ENCODE peak calls at places on chromosomes 16 and 17, in four cellular contexts. X is IMR-90, C is GM23248, K is esophagus muscularis mucosa. E is an unnamed sample.

GRCh38 chr17:81509048-81509686 is 3.4 kb downstream of the ACTG1 start:
- DNase-seq in X (no peak), C (peak; percentile 40), K (no peak), E (no peak)

GRCh38 chr16:78538919-78539318 is 439.5 kb downstream of the WWOX start:
- DNase-seq in X (no peak), C (no peak), K (no peak), E (no peak)

GRCh38 chr17:80023261-80024205 is 12.1 kb downstream of the TBC1D16 start:
- DNase-seq in X (no peak), C (peak; percentile 33), K (no peak), E (no peak)

GRCh38 chr16:50631985-50632576 is 49.0 kb downstream of the SNX20 start:
- DNase-seq in X (no peak), C (no peak), K (no peak), E (no peak)

GRCh38 chr16:30741461-30741914 is 6.7 kb upstream of the PHKG2 start:
- DNase-seq in X (peak; percentile 92), C (peak; percentile 91), K (no peak), E (peak; percentile 81)

GRCh38 chr17:50697076-50697475 is 10.6 kb downstream of the ANKRD40 start:
- DNase-seq in X (no peak), C (no peak), K (no peak), E (no peak)

GRCh38 chr17:2347805-2348685 is 10.7 kb downstream of the SGSM2 start:
- DNase-seq in X (peak; percentile 91), C (peak; percentile 88), K (no peak), E (peak; percentile 65)

GRCh38 chr17:41549596-41550039 is 21.5 kb upstream of the KRT19 start:
- DNase-seq in X (peak; percentile 56), C (no peak), K (no peak), E (no peak)

GRCh38 chr17:69723741-69724140 is 309.2 kb downstream of the MAP2K6 start:
- DNase-seq in X (no peak), C (no peak), K (no peak), E (no peak)

GRCh38 chr17:63675607-63676539 is 24.1 kb downstream of the LIMD2 start:
- DNase-seq in X (peak; percentile 83), C (peak; percentile 84), K (no peak), E (peak; percentile 89)

GRCh38 chr17:63680700-63681099 is 19.2 kb downstream of the LIMD2 start:
- DNase-seq in X (no peak), C (no peak), K (no peak), E (no peak)

GRCh38 chr17:63679214-63679613 is 20.7 kb downstream of the LIMD2 start:
- DNase-seq in X (no peak), C (no peak), K (no peak), E (no peak)

GRCh38 chr17:63676540-63676933 is 23.4 kb downstream of the LIMD2 start:
- DNase-seq in X (no peak), C (no peak), K (no peak), E (no peak)

GRCh38 chr17:63675231-63675606 is 24.7 kb downstream of the LIMD2 start:
- DNase-seq in X (no peak), C (no peak), K (no peak), E (peak; percentile 29)
- H3K4me3 ChIP-seq in X (no peak overlapping the region), C (no peak overlapping the region), K (peak overlapping the region; percentile 20), E (no peak overlapping the region)

GRCh38 chr17:82805823-82806222 is 34.0 kb downstream of the ZNF750 start:
- DNase-seq in X (no peak), C (no peak), K (no peak), E (no peak)

GRCh38 chr17:82804442-82805191 is 35.2 kb downstream of the ZNF750 start:
- DNase-seq in X (peak; percentile 41), C (no peak), K (peak; percentile 93), E (no peak)

GRCh38 chr17:82803606-82804005 is 36.2 kb downstream of the ZNF750 start:
- DNase-seq in X (no peak), C (no peak), K (no peak), E (no peak)

GRCh38 chr17:82806645-82807044 is 33.2 kb downstream of the ZNF750 start:
- DNase-seq in X (no peak), C (no peak), K (no peak), E (no peak)

DNA sequence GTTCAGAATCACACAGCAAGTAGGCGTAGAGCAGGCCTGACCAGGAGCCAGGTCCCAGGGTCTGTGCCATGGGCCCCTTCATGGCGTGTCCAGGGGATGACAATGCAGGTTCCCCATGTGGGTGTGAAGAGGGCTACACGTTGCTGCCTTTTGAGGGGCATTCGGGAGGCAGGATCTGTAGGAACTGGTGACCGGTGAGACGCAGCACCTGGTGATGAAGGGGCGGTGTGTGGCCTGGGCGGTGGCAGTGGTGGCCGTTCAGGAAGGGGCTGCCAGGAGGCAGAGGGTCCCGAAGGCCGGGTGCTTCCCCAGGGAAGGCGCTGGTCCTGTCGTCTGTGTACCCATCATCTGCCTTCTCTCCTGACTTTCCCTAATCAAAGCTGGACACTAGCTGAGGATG is 34.6 kb downstream of the ZNF750 start:
- DNase-seq in X (no peak), C (no peak), K (no peak), E (no peak)
- H3K27ac ChIP-seq in X (no peak overlapping the region), C (no peak overlapping the region), K (peak overlapping the region; percentile 73), E (no peak overlapping the region)

DNA sequence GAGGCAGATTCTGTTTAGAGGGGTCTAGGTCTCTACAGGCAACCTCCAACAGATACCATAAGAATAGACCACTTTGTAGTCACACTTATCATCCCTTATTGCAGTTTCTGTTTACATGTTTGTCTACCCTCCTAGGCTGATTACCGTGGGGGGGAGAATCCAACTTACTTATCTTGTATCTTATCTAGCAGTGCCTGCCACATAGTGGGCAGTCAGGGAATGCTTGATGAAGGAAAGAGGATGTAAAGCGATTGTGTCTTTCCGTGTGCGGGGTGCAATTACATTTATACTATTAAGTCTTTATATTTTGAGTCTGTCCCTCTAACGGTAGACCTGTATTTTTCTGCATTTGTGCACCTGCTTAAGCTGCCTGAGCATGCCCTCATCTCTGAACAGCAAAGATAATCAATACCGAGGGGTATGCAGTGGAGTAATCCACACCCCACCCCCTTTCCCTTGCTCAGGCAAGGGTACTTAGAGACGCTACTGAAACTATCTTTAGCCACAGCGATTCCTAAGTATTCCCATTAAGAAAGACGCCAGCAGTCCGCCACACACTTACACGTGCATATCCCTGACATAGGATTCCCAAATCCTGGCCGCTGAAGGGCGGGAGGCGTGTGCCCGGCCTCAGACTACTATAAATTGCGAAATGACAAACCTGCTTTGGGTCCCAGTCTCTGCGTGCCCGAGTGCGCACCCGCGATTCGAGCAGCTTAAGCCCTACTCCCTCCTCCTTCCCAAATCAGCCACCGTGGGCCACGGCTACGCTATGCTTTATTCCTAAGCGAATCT is 635 bp upstream of the AATF start:
- DNase-seq in X (no peak), C (no peak), K (no peak), E (peak; percentile 18)
- H3K27me3 ChIP-seq in X (peaks cover 44% of the 10 kb centered on the region), C (peaks cover 48% of the 10 kb centered on the region), K (peaks cover 37% of the 10 kb centered on the region), E (peaks cover 46% of the 10 kb centered on the region)

DNA sequence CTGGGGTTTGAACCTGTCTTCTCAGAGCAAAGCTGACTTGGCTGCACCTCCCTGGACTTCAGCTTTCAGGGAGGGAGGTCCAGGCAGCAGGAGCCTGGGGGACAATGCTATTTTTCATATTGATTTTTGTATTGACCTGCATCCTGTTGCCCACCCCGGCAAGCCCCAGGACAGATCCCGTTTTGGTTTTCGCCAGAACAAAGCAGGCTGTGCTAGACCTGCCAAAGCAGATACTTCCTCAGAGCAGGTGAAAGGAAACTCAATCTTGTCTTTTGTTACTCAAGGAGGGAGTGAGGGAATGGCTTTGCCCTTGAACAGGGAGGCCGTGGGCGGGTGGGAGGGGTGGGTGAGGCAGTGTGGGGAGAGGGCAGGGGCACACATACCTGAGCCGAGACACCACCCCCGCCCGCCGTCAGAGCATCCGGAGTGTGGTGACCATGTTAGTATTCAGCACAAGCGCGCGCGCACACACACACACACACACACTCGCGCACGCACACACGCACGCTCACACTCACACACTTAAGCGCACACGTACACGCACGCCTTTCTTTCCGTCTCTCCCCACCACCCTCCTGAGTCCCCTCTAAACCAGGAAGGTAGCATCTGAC is 59.5 kb downstream of the RAI1 start:
- DNase-seq in X (no peak), C (no peak), K (no peak), E (no peak)
- H3K4me3 ChIP-seq in X (no peak overlapping the region), C (no peak overlapping the region), K (peak overlapping the region; percentile 4), E (no peak overlapping the region)